ENCODE peak calls at places on chromosome 21, in seven cellular contexts. J, Z, X, S, Q, W and I are unnamed samples. For H3K4me1, the result is how much of the 10 kb centered on the place peaks cover.

GRCh38 chr21:23968722-23969647 is 1638.3 kb downstream of the MRPL39 start:
- DNase-seq in J (no peak), Z (no peak), X (peak), S (no peak), Q (no peak), W (no peak), I (peak)

GRCh38 chr21:28927122-28927521 is 65.6 kb downstream of the LTN1 start:
- DNase-seq in J (no peak), Z (no peak), X (no peak), S (no peak), Q (no peak), W (no peak), I (no peak)

GRCh38 chr21:34743831-34744230 is 75.0 kb downstream of the CLIC6 start:
- DNase-seq in J (peak), Z (no peak), X (no peak), S (no peak), Q (peak), W (peak), I (peak)

GRCh38 chr21:35850542-35851103 is 209.7 kb downstream of the SETD4 start:
- DNase-seq in J (no peak), Z (no peak), X (no peak), S (no peak), Q (no peak), W (no peak), I (no peak)

GRCh38 chr21:45135868-45136267 is 61.5 kb downstream of the ADARB1 start:
- DNase-seq in J (peak), Z (no peak), X (no peak), S (no peak), Q (no peak), W (no peak), I (no peak)

GRCh38 chr21:35035116-35035515 is 14.0 kb downstream of the RUNX1 start:
- DNase-seq in J (no peak), Z (no peak), X (no peak), S (no peak), Q (no peak), W (no peak), I (no peak)

GRCh38 chr21:44800971-44801467 is 601 bp downstream of the UBE2G2 start:
- DNase-seq in J (no peak), Z (no peak), X (no peak), S (no peak), Q (peak), W (no peak), I (no peak)

GRCh38 chr21:37557261-37557950 is 190.8 kb downstream of the DYRK1A start:
- DNase-seq in J (no peak), Z (no peak), X (no peak), S (no peak), Q (no peak), W (no peak), I (no peak)

GRCh38 chr21:45054927-45055612 is 19.3 kb upstream of the ADARB1 start:
- DNase-seq in J (no peak), Z (no peak), X (no peak), S (no peak), Q (no peak), W (no peak), I (no peak)

GRCh38 chr21:44893278-44893556 is 19.7 kb upstream of the PTTG1IP start:
- DNase-seq in J (no peak), Z (no peak), X (no peak), S (no peak), Q (no peak), W (no peak), I (no peak)

GRCh38 chr21:33383056-33383888 is 19.9 kb upstream of the IFNGR2 start:
- DNase-seq in J (peak), Z (peak), X (no peak), S (no peak), Q (peak), W (peak), I (peak)

GRCh38 chr21:46001821-46002681 is 20.5 kb downstream of the COL6A1 start:
- DNase-seq in J (no peak), Z (peak), X (no peak), S (no peak), Q (no peak), W (peak), I (no peak)

GRCh38 chr21:43733529-43734071 is 14.7 kb downstream of the PDXK start:
- DNase-seq in J (no peak), Z (no peak), X (no peak), S (no peak), Q (peak), W (no peak), I (peak)

GRCh38 chr21:43734830-43735229 is 15.9 kb downstream of the PDXK start:
- DNase-seq in J (peak), Z (peak), X (no peak), S (no peak), Q (peak), W (peak), I (no peak)

GRCh38 chr21:43735236-43736091 is 16.5 kb downstream of the PDXK start:
- DNase-seq in J (no peak), Z (no peak), X (no peak), S (no peak), Q (no peak), W (no peak), I (no peak)

GRCh38 chr21:43733060-43733459 is 14.1 kb downstream of the PDXK start:
- DNase-seq in J (no peak), Z (no peak), X (no peak), S (no peak), Q (no peak), W (no peak), I (no peak)

GRCh38 chr21:43734131-43734634 is 15.3 kb downstream of the PDXK start:
- DNase-seq in J (no peak), Z (no peak), X (no peak), S (no peak), Q (peak), W (peak), I (peak)
- H3K4me1 ChIP-seq in J (under half), Z (half or more), X (under half), S (half or more), Q (under half), W (under half), I (under half)

GRCh38 chr21:15037095-15037730 is 27.6 kb downstream of the NRIP1 start:
- DNase-seq in J (no peak), Z (no peak), X (no peak), S (no peak), Q (no peak), W (no peak), I (no peak)

GRCh38 chr21:15034126-15034848 is 30.5 kb downstream of the NRIP1 start:
- DNase-seq in J (no peak), Z (no peak), X (no peak), S (no peak), Q (peak), W (no peak), I (no peak)

GRCh38 chr21:15039607-15040299 is 25.0 kb downstream of the NRIP1 start:
- DNase-seq in J (no peak), Z (no peak), X (no peak), S (no peak), Q (no peak), W (no peak), I (no peak)

GRCh38 chr21:15037894-15038293 is 26.9 kb downstream of the NRIP1 start:
- DNase-seq in J (no peak), Z (no peak), X (no peak), S (no peak), Q (no peak), W (no peak), I (no peak)

GRCh38 chr21:15036189-15036588 is 28.6 kb downstream of the NRIP1 start:
- DNase-seq in J (no peak), Z (no peak), X (no peak), S (no peak), Q (no peak), W (no peak), I (no peak)
- H3K4me1 ChIP-seq in J (under half), Z (under half), X (under half), S (under half), Q (under half), W (under half), I (under half)

DNA sequence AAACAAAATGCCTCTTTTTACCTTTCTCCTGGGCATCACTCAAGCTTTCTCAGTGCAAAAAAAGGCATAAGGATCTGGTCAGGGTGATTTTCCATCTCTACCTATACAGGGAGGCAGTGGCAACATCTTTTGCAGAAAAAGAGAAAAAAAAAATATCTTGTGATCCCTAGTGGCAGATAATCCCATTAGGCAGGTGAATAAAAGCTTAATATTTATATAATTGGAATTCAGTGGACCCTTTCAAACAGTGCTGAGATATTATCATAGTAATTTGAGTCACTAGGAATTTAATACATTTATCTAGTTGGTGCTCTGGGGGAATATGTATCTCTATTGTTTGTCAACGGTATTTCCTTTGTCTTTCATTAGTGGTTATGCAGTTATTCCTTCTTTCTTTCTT is 29.9 kb upstream of the CXADR start:
- DNase-seq in J (no peak), Z (no peak), X (no peak), S (no peak), Q (no peak), W (no peak), I (no peak)
- H3K4me1 ChIP-seq in J (under half), Z (under half), X (under half), S (under half), Q (under half), W (under half), I (under half)

GRCh38 chr21:42973309-42973990 is 912 bp upstream of the PKNOX1 start:
- DNase-seq in J (peak), Z (peak), X (no peak), S (no peak), Q (no peak), W (peak), I (no peak)
- H3K4me1 ChIP-seq in J (under half), Z (under half), X (under half), S (under half), Q (under half), W (under half), I (under half)